ENCODE peak calls at places on chromosome 10, in five cellular contexts. G is right lobe of liver, J is spleen, U is left lung, C is AG09309. K is an unnamed sample.

GRCh38 chr10:82811621-82812020 is 936.6 kb downstream of the NRG3 start:
- DNase-seq in G (no peak), C (no peak), J (no peak), U (no peak), K (no peak)

GRCh38 chr10:77351386-77351785 is 286.2 kb downstream of the KCNMA1 start:
- DNase-seq in C (no peak), G (no peak), J (no peak), U (no peak), K (no peak)

GRCh38 chr10:132319853-132320669 is 11.9 kb upstream of the LRRC27 start:
- DNase-seq in C (peak; percentile 88), U (peak; percentile 52), J (peak; percentile 49), G (no peak), K (no peak)

GRCh38 chr10:115026041-115026779 is 67.0 kb upstream of the ATRNL1 start:
- DNase-seq in C (no peak), U (no peak), G (no peak), J (no peak), K (no peak)

GRCh38 chr10:22554481-22555182 is 159.7 kb downstream of the PIP4K2A start:
- DNase-seq in G (peak; percentile 66), U (peak; percentile 56), C (no peak), J (no peak), K (peak; percentile 86)

GRCh38 chr10:133384071-133384470 is 5.0 kb downstream of the PAOX start:
- DNase-seq in C (no peak), J (peak; percentile 68), G (peak; percentile 3), U (peak; percentile 24), K (no peak)

GRCh38 chr10:110305767-110306451 is 1.2 kb upstream of the SMNDC1 start:
- DNase-seq in J (no peak), U (no peak), G (no peak), C (peak; percentile 82), K (no peak)

GRCh38 chr10:32379314-32379949 is 32.5 kb upstream of the EPC1 start:
- DNase-seq in U (no peak), C (no peak), G (no peak), J (no peak), K (no peak)

GRCh38 chr10:80461208-80462183 is 7.4 kb downstream of the TSPAN14 start:
- DNase-seq in U (no peak), G (no peak), C (no peak), J (no peak), K (no peak)

GRCh38 chr10:103197891-103198290 is 4.8 kb upstream of the NT5C2 start:
- DNase-seq in C (no peak), U (no peak), J (no peak), G (no peak), K (no peak)

GRCh38 chr10:78336402-78336791 is 302.7 kb downstream of the RPS24 start:
- DNase-seq in J (no peak), C (peak; percentile 84), U (no peak), G (no peak), K (peak; percentile 62)

GRCh38 chr10:98195132-98195531 is 60.7 kb downstream of the R3HCC1L start:
- DNase-seq in C (no peak), U (no peak), G (no peak), J (no peak), K (no peak)

GRCh38 chr10:33152146-33152545 is 182.3 kb downstream of the NRP1 start:
- DNase-seq in U (no peak), C (no peak), G (no peak), J (no peak), K (no peak)

GRCh38 chr10:47031251-47031952 is 120.2 kb downstream of the PTPN20 start:
- DNase-seq in J (peak; percentile 60), U (peak; percentile 16), G (peak; percentile 7), C (no peak), K (peak; percentile 62)

GRCh38 chr10:68957654-68958053 is 1.7 kb downstream of the DDX21 start:
- DNase-seq in U (no peak), G (no peak), C (no peak), J (no peak), K (no peak)

GRCh38 chr10:12412671-12413368 is 63.5 kb downstream of the CAMK1D start:
- DNase-seq in G (no peak), C (no peak), U (no peak), J (peak; percentile 53), K (no peak)

GRCh38 chr10:47264797-47265281 is 35.2 kb upstream of the GDF10 start:
- DNase-seq in J (no peak), U (no peak), C (no peak), G (no peak), K (peak; percentile 77)

GRCh38 chr10:79275431-79275851 is 71.8 kb upstream of the PPIF start:
- DNase-seq in C (no peak), U (no peak), J (no peak), G (no peak), K (no peak)

GRCh38 chr10:72170263-72170662 is 45.5 kb upstream of the ANAPC16 start:
- DNase-seq in C (no peak), J (no peak), U (peak; percentile 80), G (no peak), K (no peak)

GRCh38 chr10:28254290-28254985 is 48.4 kb downstream of the MPP7 start:
- DNase-seq in G (no peak), J (no peak), U (peak; percentile 53), C (peak; percentile 59), K (no peak)

GRCh38 chr10:105797234-105797890 is 1156.3 kb downstream of the SORCS3 start:
- DNase-seq in C (no peak), J (no peak), G (peak; percentile 18), U (no peak), K (no peak)

GRCh38 chr10:16867556-16867955 is 50.3 kb upstream of the RSU1 start:
- DNase-seq in J (no peak), U (no peak), G (no peak), C (no peak), K (no peak)

GRCh38 chr10:16105082-16105481 is 244.8 kb upstream of the MINDY3 start:
- DNase-seq in U (no peak), C (no peak), J (no peak), G (no peak), K (no peak)

GRCh38 chr10:24952146-24952700 is at the start of gene PRTFDC1:
- DNase-seq in J (peak; percentile 82), G (peak; percentile 57), U (peak; percentile 53), C (no peak), K (no peak)
- TF ChIP-seq CTCF in J (no peak), G (no peak), U (no peak), C (peak; percentile 16), K (no peak)

DNA sequence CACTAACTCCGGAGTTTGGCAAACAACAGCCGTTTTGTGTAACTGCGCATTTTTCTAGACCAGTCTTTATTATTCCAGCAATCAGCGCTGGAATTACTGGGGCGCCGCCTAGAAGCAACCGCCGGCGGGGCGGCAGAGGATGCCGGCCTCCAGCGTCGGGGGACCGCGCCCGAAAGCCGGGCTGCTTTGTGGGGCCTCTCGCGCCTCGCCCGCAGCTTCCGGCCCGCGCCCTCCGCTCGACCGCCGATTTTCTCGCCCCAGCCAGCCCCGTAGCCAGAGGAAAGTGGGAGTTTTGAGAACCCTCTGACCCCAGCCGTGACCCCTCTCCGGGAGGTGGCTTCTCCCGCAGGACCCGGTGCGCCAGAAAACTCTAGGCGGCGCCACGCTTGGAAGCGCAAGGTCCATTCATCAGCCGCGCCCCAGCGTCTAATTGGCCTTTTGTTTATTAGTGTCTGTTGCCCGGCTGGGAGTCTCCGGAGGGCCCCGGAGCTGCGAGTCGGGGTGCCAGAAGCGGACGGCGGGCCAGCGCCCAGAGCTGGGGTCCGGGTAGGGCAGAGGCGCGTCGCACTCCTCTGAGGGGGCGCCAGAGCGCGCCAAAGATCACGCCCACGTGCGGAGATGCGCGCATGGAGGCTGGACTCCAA is 10.7 kb downstream of the EMX2 start:
- DNase-seq in J (peak; percentile 68), C (no peak), U (no peak), G (no peak), K (no peak)
- TF ChIP-seq CTCF in J (no peak), C (no peak), U (no peak), G (no peak), K (no peak)

GRCh38 chr10:70265032-70265689 is 18.6 kb downstream of the NPFFR1 start:
- DNase-seq in U (no peak), C (no peak), J (no peak), G (no peak), K (no peak)
- TF ChIP-seq CTCF in U (no peak), C (no peak), J (no peak), G (peak; percentile 17), K (no peak)

DNA sequence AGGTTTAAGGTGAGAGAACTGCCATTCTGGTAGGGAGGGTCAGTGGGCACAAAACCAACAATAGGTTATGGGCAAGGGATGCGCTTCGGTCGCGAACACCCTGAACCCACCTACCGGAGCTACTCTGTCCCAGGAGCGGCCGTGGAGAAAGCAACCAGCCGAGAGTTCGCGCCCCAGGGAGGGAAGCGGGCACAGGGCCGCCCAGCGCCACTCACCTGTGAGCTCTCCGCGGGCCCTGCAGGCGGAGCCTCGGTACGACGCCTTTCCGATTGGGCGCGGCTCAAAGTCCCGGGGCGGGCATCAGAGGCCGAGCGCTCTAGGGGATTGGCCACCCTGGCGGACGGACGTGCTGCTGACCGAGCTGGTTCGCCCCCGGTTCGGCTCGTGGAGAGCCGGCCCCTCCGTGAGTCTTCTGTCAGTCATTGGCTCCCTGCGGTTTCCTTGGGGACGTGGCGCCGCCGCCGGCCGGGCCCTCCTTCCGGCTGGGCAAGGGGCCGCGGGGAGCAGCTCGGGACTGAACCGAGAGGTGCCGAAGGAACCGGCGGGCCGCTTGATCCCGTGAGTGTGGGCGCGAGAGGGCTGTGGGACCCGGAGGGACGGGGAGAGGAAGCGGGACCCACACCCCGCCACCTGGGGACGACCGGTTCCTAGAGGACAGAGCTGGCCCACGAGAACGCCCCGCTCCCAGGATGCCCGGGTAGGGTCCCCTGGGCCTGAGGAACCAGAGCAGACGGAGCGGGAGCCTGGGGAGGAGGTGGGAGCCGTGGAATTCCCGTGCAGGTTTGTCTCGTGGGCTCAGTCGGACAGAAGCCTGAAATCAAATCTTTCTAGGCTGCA is at the start of gene ENTPD7:
- DNase-seq in C (peak; percentile 85), G (peak; percentile 98), J (peak; percentile 99), U (peak; percentile 97), K (peak; percentile 98)
- TF ChIP-seq CTCF in C (no peak), G (peak; percentile 48), J (peak; percentile 59), U (peak; percentile 70), K (peak; percentile 29)

GRCh38 chr10:113958631-113959382 is 84.9 kb upstream of the ADRB1 start:
- DNase-seq in J (no peak), C (peak; percentile 65), G (peak; percentile 79), U (peak; percentile 61), K (peak; percentile 88)

GRCh38 chr10:113959383-113959760 is 84.3 kb upstream of the ADRB1 start:
- DNase-seq in U (no peak), G (peak; percentile 56), C (no peak), J (no peak), K (no peak)

GRCh38 chr10:113957013-113957412 is 86.7 kb upstream of the ADRB1 start:
- DNase-seq in G (no peak), U (no peak), J (no peak), C (peak; percentile 52), K (no peak)

GRCh38 chr10:113950268-113950667 is 93.4 kb upstream of the ADRB1 start:
- DNase-seq in G (no peak), U (no peak), J (no peak), C (no peak), K (no peak)

GRCh38 chr10:113953505-113954272 is 90.0 kb upstream of the ADRB1 start:
- DNase-seq in U (no peak), C (no peak), J (no peak), G (no peak), K (no peak)
- TF ChIP-seq CTCF in U (no peak), C (peak; percentile 23), J (peak; percentile 18), G (no peak), K (no peak)

DNA sequence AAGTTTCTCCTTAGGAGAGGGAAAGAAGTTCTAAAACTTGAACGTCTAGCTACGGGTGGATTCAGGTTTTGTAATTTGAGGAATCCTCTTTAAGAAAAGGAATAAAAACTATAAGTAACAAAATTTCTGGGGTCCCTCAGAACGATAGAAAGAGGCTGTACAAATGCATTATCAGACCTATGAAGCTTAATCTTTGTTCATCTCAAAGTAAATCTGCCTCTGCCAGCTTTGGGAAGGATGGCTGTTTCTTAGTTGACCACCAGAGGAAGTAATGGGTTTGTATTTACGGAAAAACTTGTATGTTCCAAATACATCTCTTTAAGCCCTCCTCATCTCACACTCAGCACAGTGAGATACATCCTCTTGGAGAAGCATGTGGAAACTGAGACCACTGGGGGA is 864 bp downstream of the PSTK start:
- DNase-seq in U (no peak), C (peak; percentile 11), G (no peak), J (no peak), K (no peak)
- TF ChIP-seq CTCF in U (peak; percentile 45), C (peak; percentile 47), G (peak; percentile 34), J (no peak), K (peak; percentile 55)